ENCODE peak calls at places on chromosomes 7 and 10, in ten cellular contexts. X is prostate gland, F is upper lobe of right lung, P is PC-3, V is psoas muscle, C is fibroblast of mammary gland, H is A549, D is transverse colon, M is AG04450, A is heart right ventricle. Z is an unnamed sample.

GRCh38 chr7:2971914-2972530 is 71.6 kb downstream of the CARD11 start:
- DNase-seq in X (no peak), F (no peak), P (no peak), V (no peak), C (no peak), H (no peak), D (no peak), M (no peak), A (no peak), Z (no peak)

GRCh38 chr10:97183314-97183713 is 2.4 kb downstream of the SLIT1 start:
- DNase-seq in X (no peak), F (no peak), P (no peak), V (no peak), C (no peak), H (no peak), D (no peak), M (no peak), A (no peak), Z (no peak)

GRCh38 chr10:43234471-43235041 is 32.3 kb downstream of the RASGEF1A start:
- DNase-seq in X (no peak), F (peak; percentile 49), P (no peak), V (peak; percentile 29), C (no peak), H (no peak), D (no peak), M (no peak), A (no peak), Z (no peak)

GRCh38 chr7:129635300-129636029 is 23.9 kb downstream of the NRF1 start:
- DNase-seq in X (peak; percentile 54), F (no peak), P (peak; percentile 76), V (peak; percentile 57), C (peak; percentile 79), H (peak; percentile 79), D (peak; percentile 59), M (peak; percentile 54), A (peak; percentile 25), Z (peak; percentile 87)

GRCh38 chr7:30285531-30286284 is 1.3 kb downstream of the ZNRF2 start:
- DNase-seq in X (peak; percentile 20), F (peak; percentile 72), P (peak; percentile 56), V (peak; percentile 69), C (peak; percentile 69), H (no peak), D (peak; percentile 52), M (no peak), A (peak; percentile 33), Z (peak; percentile 63)

GRCh38 chr10:88315746-88316145 is 267.4 kb downstream of the RNLS start:
- DNase-seq in X (no peak), F (no peak), P (no peak), V (no peak), C (peak; percentile 40), H (no peak), D (no peak), M (no peak), A (no peak), Z (peak; percentile 24)

GRCh38 chr7:81195033-81195432 is 276.2 kb upstream of the SEMA3C start:
- DNase-seq in X (no peak), F (no peak), P (no peak), V (no peak), C (peak; percentile 26), H (no peak), D (no peak), M (no peak), A (no peak), Z (peak; percentile 49)

GRCh38 chr7:111012799-111013675 is 77.9 kb upstream of the LRRN3 start:
- DNase-seq in X (no peak), F (no peak), P (no peak), V (no peak), C (no peak), H (no peak), D (no peak), M (no peak), A (no peak), Z (no peak)

GRCh38 chr7:44768663-44769361 is 20.2 kb downstream of the ZMIZ2 start:
- DNase-seq in X (no peak), F (no peak), P (no peak), V (no peak), C (no peak), H (no peak), D (no peak), M (no peak), A (peak; percentile 30), Z (no peak)

GRCh38 chr7:44766416-44766801 is 17.8 kb downstream of the ZMIZ2 start:
- DNase-seq in X (no peak), F (no peak), P (no peak), V (no peak), C (no peak), H (no peak), D (no peak), M (no peak), A (no peak), Z (no peak)

GRCh38 chr7:44767134-44767911 is 18.7 kb downstream of the ZMIZ2 start:
- DNase-seq in X (no peak), F (no peak), P (no peak), V (no peak), C (no peak), H (no peak), D (no peak), M (no peak), A (peak; percentile 21), Z (no peak)

GRCh38 chr7:44769381-44770209 is 20.9 kb downstream of the ZMIZ2 start:
- DNase-seq in X (no peak), F (no peak), P (no peak), V (no peak), C (peak; percentile 54), H (no peak), D (peak; percentile 44), M (no peak), A (peak; percentile 27), Z (peak; percentile 60)

GRCh38 chr7:44767912-44768662 is 19.4 kb downstream of the ZMIZ2 start:
- DNase-seq in X (peak; percentile 63), F (peak; percentile 69), P (no peak), V (peak; percentile 71), C (peak; percentile 35), H (no peak), D (peak; percentile 85), M (peak; percentile 68), A (peak; percentile 74), Z (peak; percentile 83)
- TF ChIP-seq CTCF in X (no peak), F (no peak), P (no peak), V (no peak), C (no peak), H (no peak), D (no peak), M (no peak), A (no peak), Z (no peak)

DNA sequence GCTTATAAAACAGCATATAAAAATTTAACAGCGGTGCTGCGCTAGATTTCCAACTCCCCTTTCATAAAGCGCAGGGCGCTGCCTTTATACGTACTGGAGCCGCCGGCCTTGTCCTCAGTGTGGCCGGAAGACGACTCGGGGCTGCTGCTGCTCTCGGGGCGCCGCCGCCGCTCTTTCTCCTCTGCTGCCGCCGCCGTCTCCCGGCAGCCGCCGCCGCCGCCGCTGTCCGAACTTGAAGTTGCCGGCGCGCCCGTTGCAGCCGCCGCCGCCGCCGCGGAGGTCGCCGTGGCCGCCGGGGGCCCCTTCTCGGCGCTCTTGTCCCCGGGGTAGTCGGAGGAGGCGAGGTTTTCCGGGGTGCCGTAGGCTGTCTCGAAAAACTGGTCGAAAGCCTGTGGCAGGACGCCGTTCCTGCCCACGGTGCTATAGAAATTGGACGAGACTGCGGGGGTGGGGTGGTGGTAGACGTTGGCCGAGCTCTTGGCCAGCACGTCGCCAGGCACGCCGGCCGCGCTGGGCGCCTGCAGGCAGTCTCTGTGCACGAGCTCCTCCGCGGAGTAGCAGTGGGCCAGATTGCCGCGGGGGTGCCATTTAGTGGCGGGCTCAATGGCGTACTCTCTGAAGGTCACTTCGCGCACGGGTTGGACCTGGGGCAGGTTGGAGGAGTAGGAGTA is 555 bp downstream of the HOXA11 start:
- DNase-seq in X (peak; percentile 68), F (peak; percentile 68), P (peak; percentile 50), V (peak; percentile 67), C (peak; percentile 44), H (peak; percentile 48), D (peak; percentile 67), M (no peak), A (no peak), Z (peak; percentile 26)
- H3K4me3 ChIP-seq in X (peak overlapping the region; percentile 62), F (peak overlapping the region; percentile 31), P (peak overlapping the region; percentile 91), V (peak overlapping the region; percentile 72), C (peak overlapping the region; percentile 53), H (peak overlapping the region; percentile 49), D (peak overlapping the region; percentile 72), M (peak overlapping the region; percentile 36), A (peak overlapping the region; percentile 44), Z (peak overlapping the region; percentile 38)

GRCh38 chr7:23658831-23659427 is 21.1 kb upstream of the FAM221A start:
- DNase-seq in X (no peak), F (no peak), P (no peak), V (no peak), C (no peak), H (no peak), D (no peak), M (no peak), A (no peak), Z (no peak)
- TF ChIP-seq CTCF in X (no peak), F (no peak), P (no peak), V (no peak), C (no peak), H (no peak), D (no peak), M (no peak), A (no peak), Z (no peak)

DNA sequence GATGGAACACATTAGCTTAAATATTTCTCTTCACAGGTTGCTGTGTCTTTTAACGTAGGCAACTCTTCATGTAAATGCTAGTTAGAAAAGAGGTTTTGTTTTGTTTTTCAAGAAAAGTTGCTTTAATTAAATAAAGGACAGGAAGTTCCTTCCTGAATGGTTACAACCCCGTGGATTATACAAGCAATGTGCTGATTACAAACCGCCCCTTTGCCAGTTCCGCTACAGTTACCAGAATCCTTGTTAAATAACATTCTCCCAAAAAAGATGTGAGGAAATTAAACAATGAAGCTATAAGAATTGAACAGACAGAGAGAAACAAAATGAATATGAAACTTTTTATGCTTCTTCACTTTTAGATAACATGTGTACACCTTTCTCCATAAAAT is 75.1 kb downstream of the LYZL2 start:
- DNase-seq in X (no peak), F (no peak), P (no peak), V (no peak), C (no peak), H (no peak), D (no peak), M (no peak), A (no peak), Z (no peak)
- H3K4me3 ChIP-seq in X (no peak overlapping the region), F (peak overlapping the region; percentile 14), P (peak overlapping the region; percentile 37), V (peak overlapping the region; percentile 46), C (peak overlapping the region; percentile 34), H (no peak overlapping the region), D (no peak overlapping the region), M (no peak overlapping the region), A (peak overlapping the region; percentile 36), Z (no peak overlapping the region)

Z was measured in cardiac fibroblast.